ENCODE peak calls at places on chromosomes 11 and 22, in five cellular contexts. E, X, R, N and D are unnamed samples.
A peak's percentile ranks its signal among the peaks of the same experiment; 100 is the strongest.

GRCh38 chr11:69382131-69383128 is 88.5 kb downstream of the MYEOV start:
- DNase-seq in X (peak; percentile 22), E (no peak), N (no peak), R (no peak), D (peak; percentile 67)

GRCh38 chr22:24583221-24583971 is 9.5 kb downstream of the LRRC75B start:
- DNase-seq in N (no peak), E (no peak), R (peak; percentile 57), X (peak; percentile 3), D (no peak)

GRCh38 chr22:45171830-45172229 is 8.1 kb downstream of the NUP50 start:
- DNase-seq in N (no peak), E (no peak), R (no peak), X (no peak), D (no peak)

GRCh38 chr11:111918390-111919256 is at the start of gene C11orf52:
- DNase-seq in X (peak; percentile 95), R (no peak), N (no peak), E (no peak), D (no peak)

GRCh38 chr22:36768616-36769015 is 7.3 kb downstream of the IFT27 start:
- DNase-seq in E (no peak), N (no peak), R (no peak), X (no peak), D (peak; percentile 9)

GRCh38 chr11:12278766-12279671 is 98.4 kb upstream of the PARVA start:
- DNase-seq in E (no peak), R (no peak), N (no peak), X (peak; percentile 49), D (no peak)

GRCh38 chr11:65489706-65490310 is 9.0 kb upstream of the MALAT1 start:
- DNase-seq in X (no peak), N (no peak), R (peak; percentile 50), E (peak; percentile 39), D (peak; percentile 64)

GRCh38 chr11:1203505-1204271 is 19.2 kb upstream of the MUC5B start:
- DNase-seq in N (no peak), X (no peak), R (peak; percentile 49), E (no peak), D (peak; percentile 52)

GRCh38 chr22:47014946-47015345 is 252.5 kb downstream of the TBC1D22A start:
- DNase-seq in R (no peak), E (no peak), N (no peak), X (no peak), D (no peak)

GRCh38 chr11:31812392-31813241 is 1.5 kb upstream of the PAX6 start:
- DNase-seq in X (peak; percentile 50), R (no peak), E (no peak), N (no peak), D (no peak)

GRCh38 chr11:26621147-26621546 is 49.1 kb upstream of the MUC15 start:
- DNase-seq in E (peak; percentile 73), X (no peak), N (no peak), R (peak; percentile 42), D (no peak)

GRCh38 chr11:12831471-12832202 is 157.4 kb downstream of the TEAD1 start:
- DNase-seq in X (peak; percentile 93), R (peak; percentile 69), N (no peak), E (no peak), D (no peak)

GRCh38 chr11:9657531-9657930 is 6.3 kb upstream of the SWAP70 start:
- DNase-seq in N (no peak), X (no peak), E (no peak), R (no peak), D (no peak)

GRCh38 chr11:8313504-8314090 is 49.9 kb upstream of the LMO1 start:
- DNase-seq in E (no peak), R (no peak), X (no peak), N (no peak), D (no peak)

GRCh38 chr11:96217206-96217605 is 125.8 kb downstream of the MAML2 start:
- DNase-seq in R (no peak), E (no peak), X (no peak), N (no peak), D (no peak)

GRCh38 chr22:36797334-36797733 is 19.5 kb downstream of the PVALB start:
- DNase-seq in N (no peak), X (no peak), R (no peak), E (no peak), D (no peak)

GRCh38 chr22:31287818-31288495 is 4.3 kb downstream of the PIK3IP1 start:
- DNase-seq in N (no peak), E (no peak), X (no peak), R (no peak), D (no peak)